ENCODE peak calls at places on chromosomes 4 and X, in five cellular contexts. R, E, Z, F and O are unnamed samples.

GRCh38 chr4:126341927-126342326 is 1027.2 kb downstream of the FAT4 start:
- DNase-seq in R (peak; percentile 24), E (no peak), Z (no peak), F (no peak), O (no peak)

GRCh38 chr4:181418491-181418890 is 824.7 kb upstream of the TENM3 start:
- DNase-seq in R (no peak), E (no peak), Z (no peak), F (no peak), O (peak; percentile 70)

GRCh38 chrX:20038966-20039365 is 48.1 kb upstream of the BCLAF3 start:
- DNase-seq in R (no peak), E (no peak), Z (no peak), F (no peak), O (no peak)

GRCh38 chr4:176642472-176642871 is 150.2 kb downstream of the VEGFC start:
- DNase-seq in R (no peak), E (no peak), Z (no peak), F (no peak), O (no peak)

GRCh38 chr4:111046811-111047210 is 423.9 kb upstream of the PITX2 start:
- DNase-seq in R (no peak), E (no peak), Z (no peak), F (no peak), O (no peak)

GRCh38 chrX:8272846-8273245 is 101.8 kb upstream of the VCX2 start:
- DNase-seq in R (no peak), E (no peak), Z (no peak), F (no peak), O (no peak)

GRCh38 chr4:149933883-149934282 is 118.2 kb upstream of the IQCM start:
- DNase-seq in R (no peak), E (no peak), Z (no peak), F (peak; percentile 2), O (no peak)

GRCh38 chr4:26938516-26938915 is 77.9 kb downstream of the STIM2 start:
- DNase-seq in R (no peak), E (no peak), Z (no peak), F (no peak), O (no peak)

GRCh38 chr4:80259012-80259411 is 7.5 kb upstream of the FGF5 start:
- DNase-seq in R (no peak), E (no peak), Z (no peak), F (no peak), O (no peak)

GRCh38 chrX:20988804-20989203 is 385.4 kb upstream of the CNKSR2 start:
- DNase-seq in R (no peak), E (no peak), Z (no peak), F (no peak), O (no peak)

GRCh38 chrX:118631586-118631985 is 95.8 kb upstream of the IL13RA1 start:
- DNase-seq in R (no peak), E (no peak), Z (no peak), F (no peak), O (no peak)

GRCh38 chrX:130834149-130834548 is 68.9 kb downstream of the ENOX2 start:
- DNase-seq in R (no peak), E (no peak), Z (no peak), F (no peak), O (no peak)

GRCh38 chr4:139955600-139955999 is 198.4 kb downstream of the MAML3 start:
- DNase-seq in R (no peak), E (no peak), Z (no peak), F (no peak), O (no peak)

GRCh38 chrX:53621418-53621986 is 65.0 kb downstream of the HUWE1 start:
- DNase-seq in R (no peak), E (no peak), Z (no peak), F (no peak), O (no peak)

GRCh38 chr4:43471950-43472349 is 579.4 kb downstream of the GRXCR1 start:
- DNase-seq in R (no peak), E (no peak), Z (no peak), F (no peak), O (no peak)

GRCh38 chr4:181987392-181987791 is 255.8 kb upstream of the TENM3 start:
- DNase-seq in R (no peak), E (no peak), Z (no peak), F (no peak), O (no peak)